ENCODE peak calls at places on chromosome 4, in ten cellular contexts. X, A, W, Q, Z, I, K, E, S and O are unnamed samples.

GRCh38 chr4:87941537-87942392 is 33.7 kb upstream of the SPP1 start:
- DNase-seq in X (no peak), A (no peak), W (no peak), Q (no peak), Z (no peak), I (no peak), K (no peak), E (no peak), S (no peak), O (no peak)

GRCh38 chr4:6372649-6373525 is 99.5 kb downstream of the PPP2R2C start:
- DNase-seq in X (no peak), A (no peak), W (peak; percentile 20), Q (no peak), Z (peak; percentile 55), I (peak; percentile 85), K (peak; percentile 20), E (no peak), S (peak; percentile 54), O (no peak)

GRCh38 chr4:90445380-90445779 is 318.2 kb downstream of the CCSER1 start:
- DNase-seq in X (no peak), A (no peak), W (no peak), Q (no peak), Z (no peak), I (no peak), K (no peak), E (no peak), S (no peak), O (no peak)

GRCh38 chr4:64388252-64388651 is 21.0 kb downstream of the TECRL start:
- DNase-seq in X (no peak), A (no peak), W (no peak), Q (no peak), Z (no peak), I (no peak), K (no peak), E (no peak), S (no peak), O (no peak)

GRCh38 chr4:100299019-100299418 is 108.8 kb upstream of the DDIT4L start:
- DNase-seq in X (peak; percentile 81), A (no peak), W (peak; percentile 95), Q (peak; percentile 26), Z (no peak), I (no peak), K (peak; percentile 100), E (no peak), S (peak; percentile 8), O (peak; percentile 67)

GRCh38 chr4:82510216-82510615 is 51.6 kb downstream of the TMEM150C start:
- DNase-seq in X (no peak), A (no peak), W (no peak), Q (no peak), Z (no peak), I (no peak), K (no peak), E (no peak), S (no peak), O (no peak)

GRCh38 chr4:150821641-150822040 is 193.4 kb downstream of the LRBA start:
- DNase-seq in X (no peak), A (no peak), W (peak; percentile 32), Q (no peak), Z (no peak), I (no peak), K (peak; percentile 10), E (no peak), S (no peak), O (no peak)

GRCh38 chr4:85825937-85826678 is 351.2 kb downstream of the ARHGAP24 start:
- DNase-seq in X (peak; percentile 77), A (peak; percentile 24), W (peak; percentile 80), Q (no peak), Z (peak; percentile 34), I (peak; percentile 71), K (peak; percentile 59), E (no peak), S (no peak), O (peak; percentile 99)

GRCh38 chr4:13268165-13268564 is 216.0 kb downstream of the RAB28 start:
- DNase-seq in X (no peak), A (no peak), W (no peak), Q (no peak), Z (no peak), I (no peak), K (no peak), E (no peak), S (no peak), O (no peak)

GRCh38 chr4:13268713-13269112 is 215.4 kb downstream of the RAB28 start:
- DNase-seq in X (no peak), A (no peak), W (no peak), Q (no peak), Z (no peak), I (no peak), K (no peak), E (no peak), S (no peak), O (no peak)

GRCh38 chr4:13267091-13267490 is 217.0 kb downstream of the RAB28 start:
- DNase-seq in X (no peak), A (no peak), W (peak; percentile 35), Q (no peak), Z (no peak), I (no peak), K (no peak), E (no peak), S (no peak), O (no peak)

GRCh38 chr4:13264126-13264525 is 220.0 kb downstream of the RAB28 start:
- DNase-seq in X (no peak), A (no peak), W (peak; percentile 52), Q (no peak), Z (no peak), I (no peak), K (no peak), E (no peak), S (no peak), O (no peak)

DNA sequence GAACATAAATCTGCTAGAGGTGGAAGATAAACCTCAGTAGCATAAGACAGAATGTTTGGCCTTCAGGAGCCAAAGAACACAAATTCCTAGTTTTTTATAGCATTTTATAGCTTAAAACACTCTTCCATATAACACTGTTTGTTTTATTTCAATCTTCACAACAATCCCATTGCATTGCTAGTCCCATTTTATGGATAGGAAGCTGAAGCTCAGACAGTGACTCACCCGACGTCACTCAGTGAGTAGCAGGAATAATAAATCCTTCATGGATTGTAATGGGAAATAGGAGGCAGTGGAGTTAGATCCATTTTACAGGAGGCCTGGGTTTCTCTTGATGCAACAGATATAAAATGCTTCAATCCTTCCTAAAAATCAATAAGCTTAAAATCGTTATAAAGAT is 217.5 kb downstream of the RAB28 start:
- DNase-seq in X (no peak), A (no peak), W (peak; percentile 23), Q (no peak), Z (no peak), I (no peak), K (no peak), E (no peak), S (no peak), O (no peak)
- TF ChIP-seq CTCF in X (no peak), A (no peak), W (no peak), Q (no peak), Z (no peak), I (no peak), K (no peak), E (no peak), S (no peak), O (no peak)

GRCh38 chr4:139410312-139410711 is 43.6 kb upstream of the RAB33B start:
- DNase-seq in X (no peak), A (no peak), W (no peak), Q (no peak), Z (no peak), I (no peak), K (no peak), E (no peak), S (no peak), O (no peak)

GRCh38 chr4:139420652-139421051 is 33.3 kb upstream of the RAB33B start:
- DNase-seq in X (no peak), A (no peak), W (no peak), Q (no peak), Z (no peak), I (no peak), K (no peak), E (no peak), S (no peak), O (no peak)

GRCh38 chr4:139419388-139419914 is 34.5 kb upstream of the RAB33B start:
- DNase-seq in X (peak; percentile 31), A (no peak), W (peak; percentile 95), Q (peak; percentile 74), Z (no peak), I (no peak), K (peak; percentile 87), E (peak; percentile 19), S (no peak), O (no peak)

DNA sequence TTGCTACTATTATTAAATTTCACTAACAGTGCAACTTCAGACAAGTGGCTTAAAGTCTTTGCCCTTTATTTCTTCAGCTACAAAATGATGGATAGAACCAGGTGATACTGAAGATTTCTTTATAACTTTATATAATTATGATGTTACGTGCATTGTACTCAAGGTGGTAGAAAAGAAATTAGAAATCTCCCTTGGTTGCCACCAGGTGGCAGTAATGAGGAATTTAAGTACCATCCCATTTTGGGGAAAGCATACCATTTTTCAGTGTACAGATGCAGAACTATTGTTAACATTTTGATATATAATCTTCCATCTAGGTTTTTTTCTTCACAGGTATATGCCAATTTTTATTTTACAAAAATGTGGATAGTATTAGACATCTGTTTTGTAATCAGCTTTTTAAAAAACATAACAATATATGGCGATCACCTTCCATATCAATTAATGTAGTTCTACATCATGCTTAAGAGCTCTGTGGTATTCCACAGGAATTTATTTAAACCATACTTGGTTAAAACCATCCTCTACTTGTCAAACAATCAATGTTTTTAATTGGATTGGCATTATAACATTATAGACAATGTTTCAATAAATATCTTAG is 37.7 kb upstream of the RAB33B start:
- DNase-seq in X (peak; percentile 45), A (no peak), W (peak; percentile 48), Q (no peak), Z (no peak), I (no peak), K (peak; percentile 81), E (no peak), S (peak; percentile 34), O (no peak)
- TF ChIP-seq CTCF in X (peak; percentile 50), A (peak; percentile 79), W (peak; percentile 62), Q (peak; percentile 54), Z (peak; percentile 66), I (peak; percentile 85), K (peak; percentile 65), E (peak; percentile 50), S (peak; percentile 71), O (peak; percentile 61)

DNA sequence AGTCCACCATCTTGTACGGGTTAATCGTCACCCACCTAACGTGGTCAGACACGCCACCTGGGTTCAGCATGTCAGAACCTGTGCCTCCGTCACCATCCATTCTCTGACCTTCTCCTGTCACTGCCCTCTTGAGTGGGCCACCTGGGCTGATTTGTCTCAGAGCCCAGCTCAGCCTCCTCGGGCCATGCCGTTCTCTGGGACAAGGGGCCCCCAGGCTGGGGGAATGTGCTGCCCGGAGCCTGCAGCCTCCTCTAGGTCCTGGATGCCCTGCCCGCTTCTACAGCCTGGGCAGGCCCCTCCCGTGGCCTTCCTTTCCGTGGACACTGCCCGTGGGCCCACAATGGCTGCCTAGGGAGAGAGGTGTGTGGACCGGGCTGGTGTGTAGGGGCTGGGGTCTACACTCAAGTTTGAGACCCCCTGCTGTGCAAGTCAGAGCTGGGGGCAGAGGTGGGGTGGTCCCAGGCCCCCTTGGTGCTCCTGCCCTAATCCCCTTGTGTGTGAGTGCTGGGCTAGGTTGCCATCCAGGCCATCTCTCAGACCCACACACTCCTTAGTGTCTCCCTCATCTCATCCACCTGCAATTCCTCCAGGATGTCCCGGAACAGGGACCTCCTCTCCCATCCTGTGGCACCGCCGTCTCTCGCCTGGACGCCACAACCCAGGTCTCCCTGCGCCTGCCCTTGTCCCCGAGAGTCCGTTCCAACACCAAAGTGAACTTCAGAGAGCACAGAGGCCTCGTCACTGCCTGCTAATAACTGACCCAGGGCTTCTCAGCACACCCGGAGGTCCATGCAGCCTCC is 12.4 kb downstream of the PSAPL1 start:
- DNase-seq in X (no peak), A (no peak), W (no peak), Q (no peak), Z (peak; percentile 7), I (no peak), K (no peak), E (peak; percentile 5), S (no peak), O (no peak)
- TF ChIP-seq CTCF in X (no peak), A (no peak), W (no peak), Q (no peak), Z (no peak), I (no peak), K (no peak), E (no peak), S (no peak), O (no peak)

GRCh38 chr4:153465583-153465921 is 608 bp upstream of the TMEM131L start:
- DNase-seq in X (no peak), A (peak; percentile 41), W (peak; percentile 59), Q (peak; percentile 17), Z (peak; percentile 41), I (no peak), K (peak; percentile 58), E (no peak), S (peak; percentile 16), O (no peak)

GRCh38 chr4:153467154-153467896 is 1.2 kb downstream of the TMEM131L start:
- DNase-seq in X (no peak), A (peak; percentile 64), W (no peak), Q (no peak), Z (peak; percentile 71), I (peak; percentile 90), K (no peak), E (peak; percentile 45), S (peak; percentile 39), O (no peak)

GRCh38 chr4:153466637-153467153 is 535 bp downstream of the TMEM131L start:
- DNase-seq in X (no peak), A (peak; percentile 30), W (no peak), Q (no peak), Z (no peak), I (peak; percentile 68), K (no peak), E (peak; percentile 24), S (no peak), O (no peak)

GRCh38 chr4:153465145-153465544 is 1.0 kb upstream of the TMEM131L start:
- DNase-seq in X (no peak), A (no peak), W (no peak), Q (no peak), Z (no peak), I (no peak), K (peak; percentile 13), E (no peak), S (no peak), O (no peak)

DNA sequence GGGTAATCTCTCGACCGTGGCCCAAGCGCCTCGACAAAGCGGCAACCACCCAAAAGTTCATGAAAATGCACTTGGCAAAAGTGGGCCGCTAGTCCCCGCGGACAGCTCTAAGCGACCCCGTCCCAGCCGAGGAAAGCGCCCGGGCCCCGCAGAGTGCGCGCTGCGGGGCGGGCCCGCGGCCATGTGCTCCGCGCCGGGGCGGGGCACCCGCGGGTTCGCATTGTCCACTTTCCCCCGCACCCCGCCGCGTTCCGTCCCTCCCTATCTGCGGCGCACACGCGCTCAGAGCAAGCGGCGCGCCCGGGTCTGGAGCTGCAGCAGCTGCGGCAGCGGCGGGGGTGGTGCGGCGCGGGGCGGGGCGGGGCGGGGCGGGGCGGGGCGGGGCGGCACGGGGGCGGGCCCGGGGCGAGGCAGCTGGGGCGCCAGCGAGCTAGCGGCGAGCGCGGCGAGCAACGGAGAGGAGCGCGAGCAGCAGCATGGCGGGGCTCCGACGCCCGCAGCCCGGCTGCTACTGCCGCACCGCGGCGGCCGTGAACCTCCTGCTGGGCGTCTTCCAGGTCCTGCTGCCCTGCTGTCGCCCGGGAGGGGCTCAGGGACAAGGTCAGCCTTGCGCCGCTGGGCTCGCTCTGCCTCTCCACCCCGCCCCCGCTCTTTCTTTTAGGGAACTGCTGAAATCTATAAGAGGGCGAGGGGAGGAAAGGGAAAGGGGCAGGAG is at the start of gene TMEM131L:
- DNase-seq in X (no peak), A (peak; percentile 75), W (peak; percentile 64), Q (peak; percentile 60), Z (peak; percentile 76), I (peak; percentile 90), K (peak; percentile 51), E (peak; percentile 67), S (peak; percentile 21), O (no peak)
- TF ChIP-seq CTCF in X (peak; percentile 21), A (no peak), W (peak; percentile 21), Q (no peak), Z (no peak), I (peak; percentile 46), K (peak; percentile 22), E (peak; percentile 24), S (no peak), O (no peak)